ENCODE peak calls at places on chromosomes 4 and X, in seven cellular contexts. G is colonic mucosa, O is Peyer's patch, X is right atrium auricular region, H is IMR-90, P is astrocyte, I is A549. V is an unnamed sample.

GRCh38 chrX:25344191-25344936 is 328.6 kb upstream of the ARX start:
- DNase-seq in G (no peak), O (no peak), X (no peak), H (no peak), P (no peak), I (no peak), V (no peak)

GRCh38 chrX:153499258-153499657 is 4.5 kb downstream of the BGN start:
- DNase-seq in G (no peak), O (no peak), X (no peak), H (no peak), P (no peak), I (no peak), V (no peak)

GRCh38 chr4:91963489-91963888 is 340.3 kb upstream of the GRID2 start:
- DNase-seq in G (no peak), O (no peak), X (no peak), H (peak; percentile 72), P (peak; percentile 74), I (no peak), V (no peak)

GRCh38 chr4:161522031-161522430 is 641.8 kb downstream of the FSTL5 start:
- DNase-seq in G (no peak), O (no peak), X (no peak), H (no peak), P (peak; percentile 20), I (no peak), V (no peak)

GRCh38 chr4:110287130-110287529 is 88.7 kb upstream of the ELOVL6 start:
- DNase-seq in G (no peak), O (no peak), X (no peak), H (peak; percentile 81), P (peak; percentile 82), I (no peak), V (no peak)

GRCh38 chr4:87849612-87850011 is 16.8 kb downstream of the MEPE start:
- DNase-seq in G (no peak), O (no peak), X (no peak), H (peak; percentile 11), P (peak; percentile 31), I (no peak), V (no peak)

GRCh38 chrX:38236901-38237615 is 16.4 kb upstream of the SRPX start:
- DNase-seq in G (no peak), O (no peak), X (no peak), H (no peak), P (peak; percentile 23), I (no peak), V (no peak)

GRCh38 chr4:185752881-185753280 is 59.1 kb downstream of the SORBS2 start:
- DNase-seq in G (no peak), O (no peak), X (no peak), H (no peak), P (no peak), I (no peak), V (no peak)

GRCh38 chrX:30246769-30247489 is at the start of gene MAGEB1:
- DNase-seq in G (no peak), O (no peak), X (no peak), H (no peak), P (no peak), I (no peak), V (no peak)

GRCh38 chr4:109302366-109303140 is at the start of gene COL25A1:
- DNase-seq in G (peak; percentile 31), O (no peak), X (no peak), H (peak; percentile 16), P (peak; percentile 57), I (no peak), V (peak; percentile 53)

GRCh38 chr4:143700420-143701352 is at the start of gene FREM3:
- DNase-seq in G (no peak), O (no peak), X (no peak), H (no peak), P (no peak), I (no peak), V (no peak)

GRCh38 chr4:184873039-184873438 is 47.3 kb upstream of the ACSL1 start:
- DNase-seq in G (no peak), O (no peak), X (no peak), H (no peak), P (no peak), I (no peak), V (no peak)

GRCh38 chr4:122762520-122762919 is 30.0 kb downstream of the BBS12 start:
- DNase-seq in G (no peak), O (peak; percentile 16), X (no peak), H (no peak), P (no peak), I (no peak), V (no peak)

GRCh38 chrX:120309873-120310730 is 1.2 kb downstream of the TMEM255A start:
- DNase-seq in G (peak; percentile 25), O (no peak), X (no peak), H (no peak), P (peak; percentile 12), I (peak; percentile 22), V (no peak)

GRCh38 chr4:21304061-21304541 is 603.8 kb downstream of the PACRGL start:
- DNase-seq in G (no peak), O (no peak), X (no peak), H (no peak), P (no peak), I (no peak), V (no peak)

GRCh38 chrX:11619426-11619825 is 46.3 kb downstream of the ARHGAP6 start:
- DNase-seq in G (no peak), O (no peak), X (no peak), H (peak; percentile 12), P (peak; percentile 66), I (no peak), V (no peak)

GRCh38 chr4:108852691-108853090 is 89.8 kb upstream of the ETNPPL start:
- DNase-seq in G (no peak), O (no peak), X (no peak), H (no peak), P (no peak), I (no peak), V (no peak)

GRCh38 chr4:188295899-188296298 is 156.7 kb downstream of the TRIML1 start:
- DNase-seq in G (no peak), O (no peak), X (no peak), H (peak; percentile 70), P (no peak), I (no peak), V (no peak)

GRCh38 chr4:98928131-98928504 is 815 bp downstream of the EIF4E start:
- DNase-seq in G (peak; percentile 80), O (peak; percentile 74), X (peak; percentile 72), H (peak; percentile 78), P (peak; percentile 74), I (peak; percentile 67), V (peak; percentile 71)

DNA sequence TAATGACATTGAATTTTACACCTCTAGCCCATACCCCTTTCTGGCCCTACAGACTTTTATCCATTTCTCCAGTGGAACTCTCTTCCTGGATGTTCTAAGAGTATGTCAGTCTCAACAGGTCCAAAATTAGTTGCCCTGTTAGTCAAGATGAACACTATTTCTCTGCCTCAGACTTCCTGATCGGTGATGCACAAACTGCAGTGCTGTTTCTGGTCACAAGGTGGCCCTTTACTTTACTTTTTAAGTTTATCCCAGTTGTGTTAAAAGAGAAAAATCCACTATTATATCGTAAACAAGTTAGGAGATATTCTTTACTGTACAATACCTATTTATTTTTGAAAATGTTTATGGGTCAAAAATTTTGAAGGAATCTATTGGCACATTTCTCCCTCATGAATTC is 13.1 kb downstream of the TCEAL7 start:
- DNase-seq in G (peak; percentile 45), O (no peak), X (no peak), H (peak; percentile 55), P (no peak), I (peak; percentile 29), V (peak; percentile 35)
- TF ChIP-seq CTCF in G (peak; percentile 54), O (peak; percentile 19), X (peak; percentile 72), H (peak; percentile 69), P (peak; percentile 61), I (peak; percentile 71), V (peak; percentile 68)

GRCh38 chr4:135120190-135120589 is 918.6 kb upstream of the PABPC4L start:
- DNase-seq in G (no peak), O (no peak), X (no peak), H (peak; percentile 19), P (no peak), I (no peak), V (no peak)

GRCh38 chr4:135122457-135122856 is 920.9 kb upstream of the PABPC4L start:
- DNase-seq in G (no peak), O (no peak), X (no peak), H (no peak), P (no peak), I (no peak), V (no peak)

GRCh38 chr4:135124196-135124595 is 922.6 kb upstream of the PABPC4L start:
- DNase-seq in G (no peak), O (no peak), X (no peak), H (no peak), P (no peak), I (no peak), V (no peak)

GRCh38 chr4:135123632-135124031 is 922.0 kb upstream of the PABPC4L start:
- DNase-seq in G (no peak), O (no peak), X (no peak), H (no peak), P (no peak), I (no peak), V (no peak)
- H3K27ac ChIP-seq in G (no peak overlapping the region), O (no peak overlapping the region), X (no peak overlapping the region), H (no peak overlapping the region), P (no peak overlapping the region), I (no peak overlapping the region), V (no peak overlapping the region)

GRCh38 chr4:76760214-76760613 is 137.7 kb downstream of the SOWAHB start:
- DNase-seq in G (no peak), O (no peak), X (no peak), H (no peak), P (no peak), I (no peak), V (no peak)
- TF ChIP-seq CTCF in G (no peak), O (no peak), X (no peak), H (no peak), P (no peak), I (no peak), V (no peak)

DNA sequence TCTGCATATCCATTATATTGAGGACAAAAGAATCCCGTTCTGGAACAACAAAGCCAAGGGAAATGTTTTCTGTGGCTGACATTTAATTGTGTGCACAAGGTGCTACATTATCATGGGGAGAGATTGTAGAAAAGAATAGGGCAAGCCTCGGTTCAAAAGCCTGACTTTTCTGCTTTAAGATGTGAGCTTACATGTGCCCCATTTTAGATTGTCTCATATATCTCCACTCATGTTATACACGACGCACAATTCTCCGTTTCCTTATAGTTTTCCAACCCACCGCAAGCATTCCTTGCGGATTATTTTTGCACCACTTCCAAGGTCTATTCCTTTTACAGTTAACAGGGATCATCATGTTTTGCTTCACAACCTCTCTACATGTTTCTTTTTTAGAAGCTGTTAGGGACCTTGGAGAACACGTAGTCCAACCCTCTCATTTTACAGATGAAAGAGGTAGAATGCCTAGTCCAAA is 99.6 kb upstream of the MAML3 start:
- DNase-seq in G (no peak), O (no peak), X (no peak), H (no peak), P (no peak), I (no peak), V (no peak)
- H3K27ac ChIP-seq in G (no peak overlapping the region), O (peak overlapping the region; percentile 86), X (peak overlapping the region; percentile 88), H (peak overlapping the region; percentile 4), P (peak overlapping the region; percentile 31), I (peak overlapping the region; percentile 94), V (peak overlapping the region; percentile 97)

GRCh38 chrX:41973208-41973607 is 49.9 kb upstream of the CASK start:
- DNase-seq in G (no peak), O (no peak), X (no peak), H (no peak), P (no peak), I (no peak), V (no peak)
- TF ChIP-seq CTCF in G (no peak), O (no peak), X (no peak), H (no peak), P (no peak), I (no peak), V (no peak)

GRCh38 chrX:49277520-49277799 is 7.9 kb downstream of the PPP1R3F start:
- DNase-seq in G (no peak), O (no peak), X (no peak), H (no peak), P (no peak), I (no peak), V (no peak)
- H3K27ac ChIP-seq in G (no peak overlapping the region), O (no peak overlapping the region), X (peak overlapping the region; percentile 36), H (no peak overlapping the region), P (no peak overlapping the region), I (no peak overlapping the region), V (no peak overlapping the region)

V was measured in heart right ventricle.